ENCODE peak calls at places on chromosomes 3 and 15, in nine cellular contexts. One of them, this sample, is unnamed.

GRCh38 chr3:102174832-102175374 is 259.9 kb upstream of the ZPLD1 start:
- DNase-seq in Daoy: no peak
- DNase-seq in T-helper 2 cell: no peak
- DNase-seq in foreskin fibroblast: peak; percentile 31
- DNase-seq in AG08396: no peak
- DNase-seq in NCI-H1694 treated with DMSO at 0.1 percent for 48 hours: no peak
- DNase-seq in activated gamma-delta T cell treated with Interleukin-2 at 50 U/mL for 16 hours: no peak
- DNase-seq in T-helper 17 cell: no peak
- DNase-seq in Calu3: no peak
- DNase-seq in this sample: no peak

GRCh38 chr15:43370310-43370974 is 401 bp downstream of the ZSCAN29 start:
- DNase-seq in T-helper 17 cell: no peak
- DNase-seq in foreskin fibroblast: peak; percentile 59
- DNase-seq in activated gamma-delta T cell treated with Interleukin-2 at 50 U/mL for 16 hours: no peak
- DNase-seq in Daoy: peak; percentile 26
- DNase-seq in NCI-H1694 treated with DMSO at 0.1 percent for 48 hours: no peak
- DNase-seq in AG08396: peak; percentile 49
- DNase-seq in T-helper 2 cell: no peak
- DNase-seq in Calu3: no peak
- DNase-seq in this sample: no peak

GRCh38 chr15:42914728-42915497 is 5.7 kb downstream of the TTBK2 start:
- DNase-seq in foreskin fibroblast: no peak
- DNase-seq in NCI-H1694 treated with DMSO at 0.1 percent for 48 hours: no peak
- DNase-seq in activated gamma-delta T cell treated with Interleukin-2 at 50 U/mL for 16 hours: no peak
- DNase-seq in Calu3: no peak
- DNase-seq in Daoy: no peak
- DNase-seq in T-helper 2 cell: no peak
- DNase-seq in T-helper 17 cell: no peak
- DNase-seq in AG08396: no peak
- DNase-seq in this sample: no peak

GRCh38 chr3:25604107-25604805 is 60.5 kb downstream of the TOP2B start:
- DNase-seq in Calu3: no peak
- DNase-seq in T-helper 2 cell: no peak
- DNase-seq in Daoy: peak; percentile 77
- DNase-seq in T-helper 17 cell: no peak
- DNase-seq in AG08396: peak; percentile 37
- DNase-seq in foreskin fibroblast: peak; percentile 66
- DNase-seq in activated gamma-delta T cell treated with Interleukin-2 at 50 U/mL for 16 hours: no peak
- DNase-seq in NCI-H1694 treated with DMSO at 0.1 percent for 48 hours: peak; percentile 1
- DNase-seq in this sample: no peak

GRCh38 chr15:71679223-71680078 is 130.9 kb upstream of the NR2E3 start:
- DNase-seq in foreskin fibroblast: peak; percentile 69
- DNase-seq in Daoy: peak; percentile 25
- DNase-seq in activated gamma-delta T cell treated with Interleukin-2 at 50 U/mL for 16 hours: no peak
- DNase-seq in NCI-H1694 treated with DMSO at 0.1 percent for 48 hours: no peak
- DNase-seq in AG08396: no peak
- DNase-seq in Calu3: no peak
- DNase-seq in T-helper 2 cell: no peak
- DNase-seq in T-helper 17 cell: no peak
- DNase-seq in this sample: no peak

GRCh38 chr3:112531358-112531781 is 30.4 kb downstream of the ATG3 start:
- DNase-seq in foreskin fibroblast: peak; percentile 59
- DNase-seq in NCI-H1694 treated with DMSO at 0.1 percent for 48 hours: peak; percentile 34
- DNase-seq in Calu3: no peak
- DNase-seq in T-helper 2 cell: no peak
- DNase-seq in AG08396: peak; percentile 7
- DNase-seq in Daoy: no peak
- DNase-seq in T-helper 17 cell: no peak
- DNase-seq in activated gamma-delta T cell treated with Interleukin-2 at 50 U/mL for 16 hours: no peak
- DNase-seq in this sample: no peak

GRCh38 chr3:38454179-38454883 is 641 bp downstream of the ACVR2B start:
- DNase-seq in AG08396: peak; percentile 76
- DNase-seq in Daoy: peak; percentile 35
- DNase-seq in Calu3: peak; percentile 32
- DNase-seq in foreskin fibroblast: peak; percentile 56
- DNase-seq in T-helper 2 cell: no peak
- DNase-seq in activated gamma-delta T cell treated with Interleukin-2 at 50 U/mL for 16 hours: no peak
- DNase-seq in T-helper 17 cell: peak; percentile 14
- DNase-seq in NCI-H1694 treated with DMSO at 0.1 percent for 48 hours: no peak
- DNase-seq in this sample: no peak

GRCh38 chr15:60423540-60423939 is 25.8 kb upstream of the ANXA2 start:
- DNase-seq in T-helper 17 cell: no peak
- DNase-seq in NCI-H1694 treated with DMSO at 0.1 percent for 48 hours: peak; percentile 29
- DNase-seq in AG08396: peak; percentile 45
- DNase-seq in foreskin fibroblast: peak; percentile 91
- DNase-seq in T-helper 2 cell: no peak
- DNase-seq in activated gamma-delta T cell treated with Interleukin-2 at 50 U/mL for 16 hours: no peak
- DNase-seq in Daoy: peak; percentile 83
- DNase-seq in Calu3: peak; percentile 62
- DNase-seq in this sample: no peak

GRCh38 chr3:101638262-101638745 is 38.6 kb downstream of the ZBTB11 start:
- DNase-seq in Daoy: no peak
- DNase-seq in foreskin fibroblast: peak; percentile 33
- DNase-seq in Calu3: no peak
- DNase-seq in T-helper 17 cell: no peak
- DNase-seq in activated gamma-delta T cell treated with Interleukin-2 at 50 U/mL for 16 hours: no peak
- DNase-seq in AG08396: no peak
- DNase-seq in T-helper 2 cell: no peak
- DNase-seq in NCI-H1694 treated with DMSO at 0.1 percent for 48 hours: no peak
- DNase-seq in this sample: no peak

GRCh38 chr3:45414823-45415222 is 26.4 kb downstream of the LARS2 start:
- DNase-seq in AG08396: no peak
- DNase-seq in NCI-H1694 treated with DMSO at 0.1 percent for 48 hours: no peak
- DNase-seq in foreskin fibroblast: no peak
- DNase-seq in activated gamma-delta T cell treated with Interleukin-2 at 50 U/mL for 16 hours: no peak
- DNase-seq in T-helper 2 cell: no peak
- DNase-seq in T-helper 17 cell: no peak
- DNase-seq in Calu3: no peak
- DNase-seq in Daoy: no peak
- DNase-seq in this sample: peak; percentile 10

GRCh38 chr15:66705277-66705927 is 3.4 kb downstream of the SMAD6 start:
- DNase-seq in foreskin fibroblast: no peak
- DNase-seq in T-helper 17 cell: no peak
- DNase-seq in AG08396: no peak
- DNase-seq in T-helper 2 cell: no peak
- DNase-seq in activated gamma-delta T cell treated with Interleukin-2 at 50 U/mL for 16 hours: no peak
- DNase-seq in NCI-H1694 treated with DMSO at 0.1 percent for 48 hours: no peak
- DNase-seq in Calu3: no peak
- DNase-seq in Daoy: no peak
- DNase-seq in this sample: no peak

GRCh38 chr3:171309906-171310359 is 150.3 kb downstream of the TNIK start:
- DNase-seq in T-helper 17 cell: no peak
- DNase-seq in Daoy: peak; percentile 60
- DNase-seq in Calu3: no peak
- DNase-seq in T-helper 2 cell: no peak
- DNase-seq in NCI-H1694 treated with DMSO at 0.1 percent for 48 hours: no peak
- DNase-seq in activated gamma-delta T cell treated with Interleukin-2 at 50 U/mL for 16 hours: no peak
- DNase-seq in foreskin fibroblast: peak; percentile 74
- DNase-seq in AG08396: peak; percentile 14
- DNase-seq in this sample: no peak

GRCh38 chr3:89795506-89795905 is 688.1 kb downstream of the EPHA3 start:
- DNase-seq in NCI-H1694 treated with DMSO at 0.1 percent for 48 hours: no peak
- DNase-seq in T-helper 2 cell: no peak
- DNase-seq in T-helper 17 cell: no peak
- DNase-seq in foreskin fibroblast: no peak
- DNase-seq in AG08396: no peak
- DNase-seq in Calu3: no peak
- DNase-seq in Daoy: no peak
- DNase-seq in activated gamma-delta T cell treated with Interleukin-2 at 50 U/mL for 16 hours: no peak
- DNase-seq in this sample: no peak

GRCh38 chr3:33061782-33062181 is 35.2 kb downstream of the GLB1 start:
- DNase-seq in NCI-H1694 treated with DMSO at 0.1 percent for 48 hours: no peak
- DNase-seq in T-helper 17 cell: peak; percentile 45
- DNase-seq in activated gamma-delta T cell treated with Interleukin-2 at 50 U/mL for 16 hours: peak; percentile 21
- DNase-seq in Daoy: peak; percentile 27
- DNase-seq in Calu3: no peak
- DNase-seq in AG08396: no peak
- DNase-seq in foreskin fibroblast: peak; percentile 79
- DNase-seq in T-helper 2 cell: no peak
- DNase-seq in this sample: no peak

GRCh38 chr3:13878711-13879101 is 1.2 kb downstream of the WNT7A start:
- DNase-seq in activated gamma-delta T cell treated with Interleukin-2 at 50 U/mL for 16 hours: no peak
- DNase-seq in NCI-H1694 treated with DMSO at 0.1 percent for 48 hours: no peak
- DNase-seq in AG08396: no peak
- DNase-seq in T-helper 17 cell: peak; percentile 16
- DNase-seq in Daoy: peak; percentile 26
- DNase-seq in foreskin fibroblast: no peak
- DNase-seq in Calu3: peak; percentile 49
- DNase-seq in T-helper 2 cell: no peak
- DNase-seq in this sample: no peak

GRCh38 chr3:64109438-64109837 is 86.1 kb upstream of the PSMD6 start:
- DNase-seq in foreskin fibroblast: no peak
- DNase-seq in AG08396: no peak
- DNase-seq in activated gamma-delta T cell treated with Interleukin-2 at 50 U/mL for 16 hours: no peak
- DNase-seq in Daoy: no peak
- DNase-seq in T-helper 2 cell: no peak
- DNase-seq in Calu3: no peak
- DNase-seq in NCI-H1694 treated with DMSO at 0.1 percent for 48 hours: no peak
- DNase-seq in T-helper 17 cell: no peak
- DNase-seq in this sample: no peak

GRCh38 chr15:65054333-65055200 is 9.4 kb downstream of the SLC51B start:
- DNase-seq in Daoy: peak; percentile 67
- DNase-seq in AG08396: peak; percentile 87
- DNase-seq in Calu3: peak; percentile 88
- DNase-seq in T-helper 2 cell: peak; percentile 27
- DNase-seq in activated gamma-delta T cell treated with Interleukin-2 at 50 U/mL for 16 hours: peak; percentile 50
- DNase-seq in T-helper 17 cell: no peak
- DNase-seq in NCI-H1694 treated with DMSO at 0.1 percent for 48 hours: peak; percentile 50
- DNase-seq in foreskin fibroblast: peak; percentile 86
- DNase-seq in this sample: no peak

GRCh38 chr3:32453346-32453745 is 49.3 kb downstream of the CMTM6 start:
- DNase-seq in Daoy: peak; percentile 40
- DNase-seq in T-helper 17 cell: no peak
- DNase-seq in NCI-H1694 treated with DMSO at 0.1 percent for 48 hours: no peak
- DNase-seq in AG08396: peak; percentile 80
- DNase-seq in T-helper 2 cell: no peak
- DNase-seq in Calu3: no peak
- DNase-seq in activated gamma-delta T cell treated with Interleukin-2 at 50 U/mL for 16 hours: no peak
- DNase-seq in foreskin fibroblast: peak; percentile 80
- DNase-seq in this sample: no peak

GRCh38 chr3:24513463-24513862 is 18.8 kb upstream of the THRB start:
- DNase-seq in activated gamma-delta T cell treated with Interleukin-2 at 50 U/mL for 16 hours: no peak
- DNase-seq in T-helper 17 cell: no peak
- DNase-seq in NCI-H1694 treated with DMSO at 0.1 percent for 48 hours: no peak
- DNase-seq in Calu3: no peak
- DNase-seq in Daoy: no peak
- DNase-seq in foreskin fibroblast: no peak
- DNase-seq in AG08396: no peak
- DNase-seq in T-helper 2 cell: no peak
- DNase-seq in this sample: no peak

GRCh38 chr3:42092006-42092405 is 849 bp downstream of the TRAK1 start:
- DNase-seq in foreskin fibroblast: no peak
- DNase-seq in NCI-H1694 treated with DMSO at 0.1 percent for 48 hours: no peak
- DNase-seq in T-helper 17 cell: no peak
- DNase-seq in T-helper 2 cell: no peak
- DNase-seq in activated gamma-delta T cell treated with Interleukin-2 at 50 U/mL for 16 hours: no peak
- DNase-seq in AG08396: no peak
- DNase-seq in Daoy: no peak
- DNase-seq in Calu3: no peak
- DNase-seq in this sample: peak; percentile 43

GRCh38 chr3:123365450-123366143 is 83.3 kb downstream of the ADCY5 start:
- DNase-seq in T-helper 17 cell: no peak
- DNase-seq in Calu3: peak; percentile 26
- DNase-seq in T-helper 2 cell: no peak
- DNase-seq in Daoy: peak; percentile 64
- DNase-seq in NCI-H1694 treated with DMSO at 0.1 percent for 48 hours: peak; percentile 8
- DNase-seq in foreskin fibroblast: no peak
- DNase-seq in activated gamma-delta T cell treated with Interleukin-2 at 50 U/mL for 16 hours: no peak
- DNase-seq in AG08396: no peak
- DNase-seq in this sample: no peak

GRCh38 chr3:98557324-98558010 is 25.7 kb downstream of the GPR15 start:
- DNase-seq in foreskin fibroblast: no peak
- DNase-seq in activated gamma-delta T cell treated with Interleukin-2 at 50 U/mL for 16 hours: no peak
- DNase-seq in T-helper 17 cell: no peak
- DNase-seq in T-helper 2 cell: peak; percentile 32
- DNase-seq in NCI-H1694 treated with DMSO at 0.1 percent for 48 hours: no peak
- DNase-seq in Calu3: no peak
- DNase-seq in AG08396: no peak
- DNase-seq in Daoy: peak; percentile 80
- DNase-seq in this sample: peak; percentile 83

This sample was measured in GM12864.